ENCODE peak calls at places on chromosome 20, in four cellular contexts. Z is NCI-H226, S is GM04504, F is ELR. A is an unnamed sample.

GRCh38 chr20:58945967-58946631 is 35.0 kb upstream of the NELFCD start:
- DNase-seq in Z (no peak), S (no peak), F (no peak), A (no peak)

GRCh38 chr20:5122861-5123260 is 3.1 kb upstream of the PCNA start:
- DNase-seq in Z (no peak), S (no peak), F (no peak), A (no peak)

GRCh38 chr20:63138855-63139341 is 77.0 kb downstream of the YTHDF1 start:
- DNase-seq in Z (peak; percentile 62), S (no peak), F (peak; percentile 17), A (peak; percentile 29)

GRCh38 chr20:11274137-11274536 is 600.3 kb upstream of the JAG1 start:
- DNase-seq in Z (no peak), S (peak; percentile 48), F (peak; percentile 60), A (peak; percentile 24)

GRCh38 chr20:36847009-36847709 is 28.8 kb upstream of the TLDC2 start:
- DNase-seq in Z (no peak), S (peak; percentile 50), F (peak; percentile 88), A (no peak)

GRCh38 chr20:2156666-2157624 is 55.3 kb downstream of the STK35 start:
- DNase-seq in Z (no peak), S (peak; percentile 25), F (peak; percentile 50), A (no peak)

GRCh38 chr20:3935295-3935955 is 46.2 kb downstream of the PANK2 start:
- DNase-seq in Z (no peak), S (peak; percentile 64), F (no peak), A (no peak)

GRCh38 chr20:54642733-54643667 is 167.6 kb downstream of the DOK5 start:
- DNase-seq in Z (no peak), S (no peak), F (no peak), A (no peak)

GRCh38 chr20:57317789-57318371 is 11.7 kb upstream of the SPO11 start:
- DNase-seq in Z (no peak), S (no peak), F (no peak), A (no peak)

GRCh38 chr20:13839421-13840092 is 54.7 kb downstream of the NDUFAF5 start:
- DNase-seq in Z (peak; percentile 73), S (peak; percentile 85), F (peak; percentile 45), A (peak; percentile 73)

A was measured in HS-5.